ENCODE peak calls at places on chromosomes 16 and 17, in four cellular contexts. P, J, E and X are unnamed samples. For H3K4me1, the result is how much of the 10 kb centered on the place peaks cover.

GRCh38 chr17:72613411-72614292 is 478.8 kb downstream of the SLC39A11 start:
- DNase-seq in P (peak), J (peak), E (no peak), X (no peak)

GRCh38 chr16:81937305-81938038 is 73.8 kb downstream of the SDR42E1 start:
- DNase-seq in P (no peak), J (peak), E (no peak), X (no peak)

GRCh38 chr17:4488989-4489595 is 9.6 kb upstream of the SPNS2 start:
- DNase-seq in P (no peak), J (no peak), E (no peak), X (peak)

GRCh38 chr16:55643161-55643970 is 12.4 kb upstream of the SLC6A2 start:
- DNase-seq in P (peak), J (no peak), E (no peak), X (no peak)

GRCh38 chr16:10120953-10121352 is 61.3 kb downstream of the GRIN2A start:
- DNase-seq in P (no peak), J (peak), E (no peak), X (no peak)

GRCh38 chr16:70476272-70477020 is 22.1 kb downstream of the FCSK start:
- DNase-seq in P (peak), J (peak), E (no peak), X (no peak)

GRCh38 chr17:71437176-71437575 is 683.6 kb upstream of the SOX9 start:
- DNase-seq in P (peak), J (peak), E (no peak), X (no peak)

GRCh38 chr16:85004587-85005205 is 6.6 kb downstream of the ZDHHC7 start:
- DNase-seq in P (peak), J (peak), E (no peak), X (peak)

GRCh38 chr16:27224741-27225300 is 21.5 kb downstream of the KDM8 start:
- DNase-seq in P (no peak), J (no peak), E (no peak), X (no peak)

GRCh38 chr17:2158011-2158410 is 103.1 kb downstream of the HIC1 start:
- DNase-seq in P (peak), J (peak), E (no peak), X (no peak)

GRCh38 chr17:9520649-9521435 is 54.8 kb downstream of the STX8 start:
- DNase-seq in P (no peak), J (peak), E (no peak), X (no peak)

GRCh38 chr17:5049314-5049819 is 14.1 kb upstream of the SLC52A1 start:
- DNase-seq in P (no peak), J (no peak), E (no peak), X (no peak)

GRCh38 chr16:27687605-27688004 is 137.7 kb downstream of the KATNIP start:
- DNase-seq in P (no peak), J (no peak), E (no peak), X (no peak)

GRCh38 chr17:32104158-32104557 is 38.1 kb upstream of the RHOT1 start:
- DNase-seq in P (no peak), J (no peak), E (no peak), X (no peak)

GRCh38 chr16:66520406-66521194 is 29.3 kb downstream of the TK2 start:
- DNase-seq in P (no peak), J (no peak), E (no peak), X (peak)

GRCh38 chr16:85783441-85783840 is 15.9 kb downstream of the EMC8 start:
- DNase-seq in P (no peak), J (no peak), E (no peak), X (no peak)

GRCh38 chr16:16884451-16884850 is 505.5 kb downstream of the NPIPA7 start:
- DNase-seq in P (no peak), J (no peak), E (no peak), X (no peak)

GRCh38 chr17:3916013-3916696 is at the start of gene P2RX1:
- DNase-seq in P (no peak), J (no peak), E (peak), X (peak)

GRCh38 chr17:29802256-29802655 is 127.8 kb downstream of the SSH2 start:
- DNase-seq in P (no peak), J (no peak), E (no peak), X (no peak)

GRCh38 chr16:66832190-66832589 is 1.4 kb upstream of the NAE1 start:
- DNase-seq in P (no peak), J (no peak), E (no peak), X (no peak)

GRCh38 chr16:73217654-73218053 is 169.7 kb upstream of the ZFHX3 start:
- DNase-seq in P (no peak), J (no peak), E (no peak), X (no peak)

GRCh38 chr16:75387951-75388350 is 45.4 kb downstream of the CFDP1 start:
- DNase-seq in P (no peak), J (no peak), E (no peak), X (no peak)

GRCh38 chr16:49928176-49928892 is 72.4 kb upstream of the ZNF423 start:
- DNase-seq in P (no peak), J (peak), E (no peak), X (peak)

GRCh38 chr17:75512946-75513666 is 2.2 kb downstream of the CASKIN2 start:
- DNase-seq in P (peak), J (peak), E (no peak), X (no peak)
- H3K4me1 ChIP-seq in P (under half), J (under half), E (under half), X (under half)

DNA sequence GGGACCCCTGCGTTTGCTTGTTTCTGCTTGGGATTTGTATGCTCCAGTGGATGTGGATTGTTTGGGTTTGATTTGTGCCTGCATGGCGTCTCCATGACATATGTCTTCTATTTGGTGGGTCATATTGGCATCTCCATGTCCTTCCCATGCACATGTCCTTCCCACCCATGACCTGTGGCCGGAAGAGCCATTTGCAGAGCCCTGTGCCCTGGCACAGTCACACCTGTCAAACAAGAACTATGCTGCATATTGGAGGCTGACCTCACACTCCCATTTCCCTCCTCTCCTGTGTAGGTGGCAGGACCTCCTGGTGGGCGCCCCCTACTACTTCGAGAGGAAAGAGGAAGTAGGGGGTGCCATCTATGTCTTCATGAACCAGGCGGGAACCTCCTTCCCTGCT is 15.8 kb downstream of the ITGA3 start:
- DNase-seq in P (no peak), J (no peak), E (no peak), X (no peak)
- H3K27ac ChIP-seq in P (no peak), J (no peak), E (no peak), X (no peak)

GRCh38 chr17:69447726-69448125 is 33.2 kb downstream of the MAP2K6 start:
- DNase-seq in P (no peak), J (no peak), E (no peak), X (no peak)

GRCh38 chr17:69444023-69444422 is 29.5 kb downstream of the MAP2K6 start:
- DNase-seq in P (no peak), J (no peak), E (no peak), X (no peak)

GRCh38 chr17:69443138-69443537 is 28.6 kb downstream of the MAP2K6 start:
- DNase-seq in P (no peak), J (no peak), E (peak), X (no peak)

GRCh38 chr17:69448431-69449102 is 34.1 kb downstream of the MAP2K6 start:
- DNase-seq in P (no peak), J (peak), E (peak), X (no peak)

GRCh38 chr17:69445132-69445531 is 30.6 kb downstream of the MAP2K6 start:
- DNase-seq in P (no peak), J (no peak), E (no peak), X (no peak)
- TF ChIP-seq CTCF in P (no peak), J (no peak), E (no peak), X (no peak)

GRCh38 chr17:17395246-17395802 is 81.5 kb upstream of the MED9 start:
- DNase-seq in P (no peak), J (no peak), E (no peak), X (no peak)
- H3K4me1 ChIP-seq in P (under half), J (under half), E (under half), X (under half)

DNA sequence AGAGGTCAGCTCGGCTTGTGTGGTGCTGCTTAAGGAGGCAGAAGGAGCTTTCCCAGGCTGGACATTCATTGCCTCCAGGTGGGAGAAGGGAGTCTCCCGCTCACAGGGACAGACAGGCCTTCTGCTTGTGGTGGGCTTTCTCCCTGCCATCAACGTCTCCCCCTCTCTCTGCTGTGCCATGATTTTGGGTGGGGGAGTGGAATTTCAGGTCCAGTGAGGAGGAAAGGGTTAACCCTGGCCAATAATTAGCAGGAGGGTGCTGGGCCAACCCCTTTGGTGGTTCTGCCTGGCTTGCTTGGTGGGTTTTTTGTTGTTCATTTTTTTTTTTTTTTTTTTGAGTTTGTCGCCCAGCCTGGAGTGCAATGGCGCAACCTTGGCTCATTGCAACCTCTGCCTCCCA is 112.0 kb downstream of the SEC14L1 start:
- DNase-seq in P (no peak), J (no peak), E (no peak), X (no peak)
- H3K27ac ChIP-seq in P (peak), J (no peak), E (no peak), X (no peak)

DNA sequence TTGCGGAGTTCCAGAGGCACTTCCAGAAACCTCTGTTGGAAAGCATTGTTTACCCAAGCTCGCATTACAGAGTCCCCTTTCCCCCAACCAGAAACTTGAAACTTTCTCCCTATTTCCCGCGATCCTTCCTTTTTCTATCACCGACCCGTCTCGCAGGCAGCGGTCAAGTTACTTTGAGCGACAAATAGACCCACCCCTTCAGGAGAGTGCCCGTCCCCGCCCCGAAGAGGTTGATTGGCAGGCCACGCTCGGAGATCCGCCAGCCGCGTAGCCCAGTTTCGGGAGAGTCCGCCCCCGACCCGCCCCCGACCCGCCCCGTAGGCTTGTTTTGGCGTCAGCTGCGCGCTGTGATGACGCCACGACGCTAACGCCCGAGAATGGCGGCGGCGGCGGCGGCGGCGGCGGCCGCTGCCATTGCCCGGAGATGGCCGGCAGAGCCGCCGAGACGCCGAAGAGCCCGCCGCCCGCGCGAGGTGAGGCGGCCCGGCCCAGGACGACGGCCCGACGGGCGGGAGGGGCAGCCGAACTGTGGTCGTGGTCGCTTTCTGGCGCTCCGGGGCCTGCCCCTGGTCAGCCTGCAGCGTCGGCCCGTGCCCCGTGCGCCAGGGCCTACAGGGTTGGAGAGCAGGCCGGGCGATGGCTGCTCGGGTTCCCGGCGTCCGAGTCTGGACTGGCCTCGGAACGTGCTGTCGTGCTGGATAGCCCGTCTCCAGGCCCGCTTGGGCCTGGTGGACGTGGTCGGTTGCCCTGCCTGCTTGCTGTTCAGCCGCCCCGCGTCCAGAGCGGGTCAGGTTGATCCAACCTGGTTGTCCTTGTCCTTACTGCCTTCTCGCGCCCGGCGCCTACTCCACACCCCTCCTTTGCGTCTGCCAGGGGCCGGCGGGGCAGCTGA is at the start of gene PSKH1:
- DNase-seq in P (peak), J (peak), E (peak), X (peak)
- TF ChIP-seq CTCF in P (no peak), J (no peak), E (no peak), X (no peak)

GRCh38 chr17:57259817-57260216 is 3.5 kb downstream of the MSI2 start:
- DNase-seq in P (no peak), J (no peak), E (no peak), X (no peak)
- H3K4me1 ChIP-seq in P (under half), J (under half), E (under half), X (under half)

GRCh38 chr17:58147930-58148434 is at the start of gene OR4D1:
- DNase-seq in P (no peak), J (no peak), E (no peak), X (no peak)
- H3K27ac ChIP-seq in P (no peak), J (no peak), E (no peak), X (no peak)

GRCh38 chr16:59154295-59154694 is 420.2 kb upstream of the GOT2 start:
- DNase-seq in P (no peak), J (no peak), E (no peak), X (no peak)

GRCh38 chr16:59146140-59146539 is 412.0 kb upstream of the GOT2 start:
- DNase-seq in P (no peak), J (no peak), E (no peak), X (no peak)

GRCh38 chr16:59148756-59149155 is 414.6 kb upstream of the GOT2 start:
- DNase-seq in P (no peak), J (peak), E (no peak), X (no peak)

DNA sequence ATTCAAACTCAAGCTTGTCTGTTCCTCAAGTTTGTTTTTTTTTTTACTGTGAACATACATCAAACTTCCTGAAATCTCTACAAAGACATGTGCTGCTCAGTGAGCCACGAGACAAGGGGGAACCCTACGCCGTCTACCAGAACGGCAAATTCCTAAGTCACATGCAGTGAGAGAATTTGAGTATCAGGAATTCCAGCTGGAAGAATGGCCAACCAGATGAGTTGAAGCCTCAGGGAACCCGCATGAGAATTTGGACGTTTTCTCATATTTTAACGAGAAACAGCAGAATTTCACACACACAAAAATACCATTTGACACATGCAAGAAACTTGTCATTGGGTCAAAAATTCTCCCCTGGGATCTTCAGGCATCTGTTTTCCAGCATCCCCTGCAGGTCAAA is 414.2 kb upstream of the GOT2 start:
- DNase-seq in P (no peak), J (no peak), E (no peak), X (no peak)
- TF ChIP-seq CTCF in P (no peak), J (no peak), E (no peak), X (no peak)